ENCODE peak calls at places on chromosomes 7 and 10, in four cellular contexts. E is heart right ventricle; Y is tibial artery; P is CD8-positive, alpha-beta memory T cell. B is an unnamed sample.

GRCh38 chr7:45919947-45920542 is 1.0 kb downstream of the IGFBP3 start:
- DNase-seq in P (no peak), E (no peak), Y (no peak), B (no peak)

GRCh38 chr7:1611708-1612241 is 41.9 kb upstream of the PSMG3 start:
- DNase-seq in P (no peak), Y (no peak), E (no peak), B (peak)

GRCh38 chr10:58174831-58175230 is 92.9 kb downstream of the IPMK start:
- DNase-seq in E (no peak), Y (no peak), P (no peak), B (no peak)

GRCh38 chr7:73555411-73555982 is 2.0 kb downstream of the BCL7B start:
- DNase-seq in P (no peak), E (no peak), Y (no peak), B (no peak)

GRCh38 chr7:29424295-29424983 is 139.2 kb upstream of the PRR15 start:
- DNase-seq in Y (no peak), P (no peak), E (no peak), B (no peak)

GRCh38 chr10:118592675-118593330 is 2.6 kb downstream of the PRLHR start:
- DNase-seq in E (no peak), P (no peak), Y (no peak), B (no peak)

GRCh38 chr10:120989279-120989678 is 138.1 kb downstream of the WDR11 start:
- DNase-seq in P (no peak), Y (peak), E (no peak), B (no peak)

GRCh38 chr7:128201067-128201689 is 39.9 kb upstream of the LEP start:
- DNase-seq in P (no peak), E (no peak), Y (no peak), B (no peak)

GRCh38 chr7:36683695-36684357 is 40.5 kb downstream of the AOAH start:
- DNase-seq in Y (no peak), P (no peak), E (no peak), B (no peak)

GRCh38 chr7:128128401-128128800 is 97.2 kb upstream of the LRRC4 start:
- DNase-seq in Y (no peak), E (no peak), P (no peak), B (no peak)

GRCh38 chr7:96708872-96709271 is 774 bp downstream of the SEM1 start:
- DNase-seq in P (no peak), E (no peak), Y (no peak), B (no peak)

GRCh38 chr7:17031903-17032551 is 150.2 kb upstream of the AGR3 start:
- DNase-seq in E (no peak), P (no peak), Y (no peak), B (no peak)

GRCh38 chr7:80918909-80919721 is at the start of gene SEMA3C:
- DNase-seq in P (no peak), Y (peak), E (peak), B (peak)